ENCODE peak calls at places on chromosomes 6 and 20, in six cellular contexts. One of them, this sample, is unnamed.

GRCh38 chr20:34549291-34549928 is 9.1 kb upstream of the MAP1LC3A start:
- DNase-seq in Right ventricle myocardium superior: peak; percentile 4
- DNase-seq in caudate nucleus: no peak
- DNase-seq in ovary: no peak
- DNase-seq in NCI-H1105: peak; percentile 33
- DNase-seq in cardiac muscle cell: peak; percentile 56
- DNase-seq in this sample: no peak

GRCh38 chr6:3869632-3870527 is 20.7 kb downstream of the FAM50B start:
- DNase-seq in NCI-H1105: no peak
- DNase-seq in Right ventricle myocardium superior: no peak
- DNase-seq in ovary: no peak
- DNase-seq in cardiac muscle cell: no peak
- DNase-seq in caudate nucleus: no peak
- DNase-seq in this sample: no peak

GRCh38 chr6:19852090-19852457 is 14.9 kb downstream of the ID4 start:
- DNase-seq in caudate nucleus: no peak
- DNase-seq in Right ventricle myocardium superior: no peak
- DNase-seq in cardiac muscle cell: no peak
- DNase-seq in ovary: no peak
- DNase-seq in NCI-H1105: no peak
- DNase-seq in this sample: no peak

GRCh38 chr6:115467726-115468125 is 593.0 kb downstream of the FRK start:
- DNase-seq in NCI-H1105: no peak
- DNase-seq in ovary: no peak
- DNase-seq in cardiac muscle cell: no peak
- DNase-seq in caudate nucleus: no peak
- DNase-seq in Right ventricle myocardium superior: no peak
- DNase-seq in this sample: no peak

GRCh38 chr20:57330998-57331397 is 1.4 kb downstream of the SPO11 start:
- DNase-seq in cardiac muscle cell: no peak
- DNase-seq in NCI-H1105: no peak
- DNase-seq in Right ventricle myocardium superior: no peak
- DNase-seq in caudate nucleus: no peak
- DNase-seq in ovary: no peak
- DNase-seq in this sample: no peak

GRCh38 chr6:31495580-31495979 is 2.4 kb upstream of the MICB start:
- DNase-seq in NCI-H1105: no peak
- DNase-seq in ovary: no peak
- DNase-seq in Right ventricle myocardium superior: no peak
- DNase-seq in caudate nucleus: no peak
- DNase-seq in cardiac muscle cell: no peak
- DNase-seq in this sample: no peak

GRCh38 chr20:37669773-37670236 is 24.0 kb upstream of the CTNNBL1 start:
- DNase-seq in cardiac muscle cell: no peak
- DNase-seq in caudate nucleus: no peak
- DNase-seq in ovary: no peak
- DNase-seq in Right ventricle myocardium superior: no peak
- DNase-seq in NCI-H1105: no peak
- DNase-seq in this sample: no peak

GRCh38 chr6:54083301-54083700 is 27.9 kb upstream of the MLIP start:
- DNase-seq in cardiac muscle cell: no peak
- DNase-seq in ovary: no peak
- DNase-seq in NCI-H1105: no peak
- DNase-seq in Right ventricle myocardium superior: no peak
- DNase-seq in caudate nucleus: no peak
- DNase-seq in this sample: no peak

GRCh38 chr6:79042088-79042798 is 35.8 kb downstream of the PHIP start:
- DNase-seq in NCI-H1105: no peak
- DNase-seq in Right ventricle myocardium superior: no peak
- DNase-seq in cardiac muscle cell: no peak
- DNase-seq in caudate nucleus: no peak
- DNase-seq in ovary: no peak
- DNase-seq in this sample: no peak

This sample was measured in AG09319.